ENCODE peak calls at places on chromosomes 2 and 18, in nine cellular contexts. E, P, X, T, A, J, W, N and S are unnamed samples.
A peak's percentile ranks its signal among the peaks of the same experiment; 100 is the strongest.

GRCh38 chr18:2805970-2806943 is 40.5 kb upstream of the EMILIN2 start:
- DNase-seq in E (no peak), P (peak; percentile 71), X (no peak), T (peak; percentile 9), A (peak; percentile 18), J (no peak), W (peak; percentile 35), N (no peak), S (no peak)

GRCh38 chr18:712401-713134 is at the start of gene ENOSF1:
- DNase-seq in E (peak; percentile 50), P (peak; percentile 91), X (peak; percentile 3), T (peak; percentile 80), A (peak; percentile 53), J (peak; percentile 75), W (peak; percentile 87), N (peak; percentile 90), S (peak; percentile 43)

GRCh38 chr2:99988567-99988966 is 153.8 kb downstream of the AFF3 start:
- DNase-seq in E (no peak), P (no peak), X (no peak), T (no peak), A (no peak), J (no peak), W (no peak), N (no peak), S (no peak)

GRCh38 chr2:67259581-67260347 is 137.4 kb upstream of the ETAA1 start:
- DNase-seq in E (no peak), P (peak; percentile 95), X (peak; percentile 85), T (no peak), A (peak; percentile 96), J (no peak), W (no peak), N (no peak), S (peak; percentile 89)

GRCh38 chr2:95346738-95347671 is 49.9 kb downstream of the KCNIP3 start:
- DNase-seq in E (no peak), P (peak; percentile 72), X (no peak), T (no peak), A (peak; percentile 16), J (no peak), W (no peak), N (peak; percentile 20), S (no peak)

GRCh38 chr2:68667371-68667770 is 24.0 kb downstream of the PROKR1 start:
- DNase-seq in E (no peak), P (no peak), X (no peak), T (no peak), A (no peak), J (no peak), W (no peak), N (no peak), S (no peak)

GRCh38 chr2:36965751-36966369 is 476 bp downstream of the STRN start:
- DNase-seq in E (no peak), P (peak; percentile 50), X (peak; percentile 14), T (no peak), A (peak; percentile 34), J (no peak), W (peak; percentile 19), N (peak; percentile 59), S (peak; percentile 28)

GRCh38 chr2:69677914-69678313 is 34.4 kb upstream of the AAK1 start:
- DNase-seq in E (no peak), P (no peak), X (no peak), T (no peak), A (peak; percentile 6), J (no peak), W (no peak), N (no peak), S (no peak)

GRCh38 chr2:22406625-22407024 is 978.4 kb upstream of the KLHL29 start:
- DNase-seq in E (no peak), P (no peak), X (no peak), T (no peak), A (no peak), J (no peak), W (no peak), N (no peak), S (no peak)

GRCh38 chr2:831638-832037 is 119.0 kb upstream of the SNTG2 start:
- DNase-seq in E (no peak), P (no peak), X (no peak), T (no peak), A (no peak), J (no peak), W (no peak), N (no peak), S (no peak)

GRCh38 chr2:223053431-223054192 is 1.6 kb downstream of the KCNE4 start:
- DNase-seq in E (no peak), P (no peak), X (no peak), T (no peak), A (no peak), J (no peak), W (no peak), N (no peak), S (no peak)

GRCh38 chr2:240861547-240861946 is 7.1 kb upstream of the AGXT start:
- DNase-seq in E (no peak), P (no peak), X (no peak), T (no peak), A (no peak), J (no peak), W (no peak), N (no peak), S (no peak)

GRCh38 chr2:20645761-20646160 is 5.1 kb downstream of the HS1BP3 start:
- DNase-seq in E (no peak), P (no peak), X (no peak), T (no peak), A (no peak), J (no peak), W (no peak), N (no peak), S (no peak)

GRCh38 chr18:77014538-77014937 is 118.0 kb downstream of the MBP start:
- DNase-seq in E (no peak), P (no peak), X (no peak), T (no peak), A (no peak), J (no peak), W (no peak), N (no peak), S (no peak)

GRCh38 chr2:171412571-171412970 is 21.2 kb downstream of the METTL8 start:
- DNase-seq in E (no peak), P (peak; percentile 60), X (no peak), T (no peak), A (no peak), J (no peak), W (no peak), N (no peak), S (no peak)

GRCh38 chr18:50093366-50093765 is 101.6 kb downstream of the MYO5B start:
- DNase-seq in E (no peak), P (no peak), X (no peak), T (no peak), A (no peak), J (no peak), W (no peak), N (no peak), S (no peak)

GRCh38 chr2:224347181-224348051 is 54.5 kb downstream of the FAM124B start:
- DNase-seq in E (no peak), P (peak; percentile 46), X (no peak), T (no peak), A (peak; percentile 11), J (no peak), W (no peak), N (no peak), S (peak; percentile 46)

GRCh38 chr2:27701676-27702075 is 38.0 kb downstream of the SLC4A1AP start:
- DNase-seq in E (no peak), P (peak; percentile 40), X (no peak), T (no peak), A (peak; percentile 55), J (no peak), W (no peak), N (peak; percentile 94), S (no peak)

GRCh38 chr2:180653481-180653880 is 326.9 kb upstream of the UBE2E3 start:
- DNase-seq in E (no peak), P (no peak), X (no peak), T (no peak), A (no peak), J (no peak), W (no peak), N (no peak), S (no peak)

GRCh38 chr2:182852090-182852489 is 14.3 kb downstream of the FRZB start:
- DNase-seq in E (no peak), P (no peak), X (no peak), T (no peak), A (peak; percentile 37), J (no peak), W (no peak), N (no peak), S (peak; percentile 18)

GRCh38 chr2:48531141-48531648 is 1.2 kb downstream of the STON1 start:
- DNase-seq in E (no peak), P (peak; percentile 88), X (no peak), T (no peak), A (peak; percentile 99), J (no peak), W (peak; percentile 85), N (no peak), S (peak; percentile 84)

GRCh38 chr2:240208631-240209211 is 68.3 kb upstream of the OTOS start:
- DNase-seq in E (no peak), P (no peak), X (no peak), T (no peak), A (peak; percentile 43), J (no peak), W (no peak), N (peak; percentile 15), S (peak; percentile 70)

GRCh38 chr2:10828346-10828745 is 15.8 kb upstream of the PDIA6 start:
- DNase-seq in E (no peak), P (no peak), X (no peak), T (no peak), A (no peak), J (no peak), W (no peak), N (no peak), S (no peak)

GRCh38 chr18:48060346-48060745 is 129.9 kb upstream of the SMAD2 start:
- DNase-seq in E (no peak), P (no peak), X (no peak), T (no peak), A (no peak), J (no peak), W (no peak), N (no peak), S (no peak)

GRCh38 chr2:151945186-151945585 is 117.0 kb upstream of the ARL5A start:
- DNase-seq in E (no peak), P (no peak), X (no peak), T (no peak), A (no peak), J (no peak), W (no peak), N (no peak), S (no peak)

GRCh38 chr18:48563027-48563426 is 24.2 kb downstream of the CTIF start:
- DNase-seq in E (no peak), P (peak; percentile 96), X (no peak), T (no peak), A (peak; percentile 92), J (no peak), W (peak; percentile 83), N (no peak), S (peak; percentile 86)

GRCh38 chr18:31064130-31064529 is 21.6 kb upstream of the DSC3 start:
- DNase-seq in E (no peak), P (no peak), X (no peak), T (no peak), A (no peak), J (no peak), W (no peak), N (no peak), S (no peak)

GRCh38 chr2:127004893-127005600 is 101.9 kb downstream of the BIN1 start:
- DNase-seq in E (no peak), P (no peak), X (no peak), T (no peak), A (no peak), J (no peak), W (no peak), N (no peak), S (no peak)

GRCh38 chr2:98569915-98570314 is 38.4 kb downstream of the COA5 start:
- DNase-seq in E (no peak), P (no peak), X (no peak), T (no peak), A (no peak), J (no peak), W (no peak), N (no peak), S (no peak)

GRCh38 chr2:218839430-218839829 is 7.8 kb upstream of the PRKAG3 start:
- DNase-seq in E (no peak), P (peak; percentile 77), X (no peak), T (no peak), A (no peak), J (peak; percentile 54), W (peak; percentile 69), N (peak; percentile 46), S (no peak)

GRCh38 chr2:36819090-36819711 is 122.7 kb downstream of the VIT start:
- DNase-seq in E (no peak), P (no peak), X (no peak), T (no peak), A (no peak), J (no peak), W (no peak), N (no peak), S (no peak)